ENCODE peak calls at places on chromosomes 3 and 15, in five cellular contexts. One of them, this sample, is unnamed.
A peak's percentile ranks its signal among the peaks of the same experiment; 100 is the strongest.

GRCh38 chr3:11774296-11774877 is 72.3 kb downstream of the TAMM41 start:
- DNase-seq in GM20000: no peak
- DNase-seq in AG09319: no peak
- DNase-seq in IMR-90: peak; percentile 45
- DNase-seq in BJ: no peak
- DNase-seq in this sample: peak; percentile 19

GRCh38 chr15:85706779-85707518 is 87.8 kb downstream of the KLHL25 start:
- DNase-seq in BJ: no peak
- DNase-seq in AG09319: no peak
- DNase-seq in GM20000: peak; percentile 29
- DNase-seq in IMR-90: peak; percentile 36
- DNase-seq in this sample: no peak

GRCh38 chr3:197793246-197793645 is 2.2 kb downstream of the LRCH3 start:
- DNase-seq in IMR-90: peak; percentile 63
- DNase-seq in GM20000: peak; percentile 48
- DNase-seq in BJ: no peak
- DNase-seq in AG09319: no peak
- DNase-seq in this sample: no peak

GRCh38 chr3:23741403-23741706 is 64.4 kb upstream of the UBE2E1 start:
- DNase-seq in AG09319: no peak
- DNase-seq in IMR-90: no peak
- DNase-seq in BJ: no peak
- DNase-seq in GM20000: no peak
- DNase-seq in this sample: no peak

GRCh38 chr15:68567345-68567744 is 11.4 kb upstream of the CORO2B start:
- DNase-seq in AG09319: no peak
- DNase-seq in IMR-90: no peak
- DNase-seq in GM20000: no peak
- DNase-seq in BJ: no peak
- DNase-seq in this sample: no peak

GRCh38 chr15:99993681-99994131 is 260.5 kb upstream of the LYSMD4 start:
- DNase-seq in IMR-90: no peak
- DNase-seq in AG09319: no peak
- DNase-seq in BJ: no peak
- DNase-seq in GM20000: no peak
- DNase-seq in this sample: no peak

GRCh38 chr3:186870421-186871201 is 28.1 kb downstream of the ADIPOQ start:
- DNase-seq in IMR-90: no peak
- DNase-seq in BJ: no peak
- DNase-seq in AG09319: no peak
- DNase-seq in GM20000: no peak
- DNase-seq in this sample: no peak

GRCh38 chr3:51712963-51713362 is 6.1 kb downstream of the GRM2 start:
- DNase-seq in GM20000: no peak
- DNase-seq in IMR-90: no peak
- DNase-seq in BJ: no peak
- DNase-seq in AG09319: no peak
- DNase-seq in this sample: no peak

GRCh38 chr3:4551826-4552442 is 58.8 kb downstream of the ITPR1 start:
- DNase-seq in IMR-90: no peak
- DNase-seq in BJ: no peak
- DNase-seq in GM20000: no peak
- DNase-seq in AG09319: no peak
- DNase-seq in this sample: no peak

GRCh38 chr3:15326037-15326436 is 6.3 kb downstream of the SH3BP5 start:
- DNase-seq in GM20000: no peak
- DNase-seq in IMR-90: no peak
- DNase-seq in AG09319: no peak
- DNase-seq in BJ: no peak
- DNase-seq in this sample: no peak

GRCh38 chr3:104556372-104557078 is 810.2 kb upstream of the ALCAM start:
- DNase-seq in BJ: no peak
- DNase-seq in AG09319: no peak
- DNase-seq in IMR-90: no peak
- DNase-seq in GM20000: no peak
- DNase-seq in this sample: no peak

GRCh38 chr3:188052229-188052965 is 101.6 kb upstream of the LPP start:
- DNase-seq in GM20000: no peak
- DNase-seq in IMR-90: peak; percentile 32
- DNase-seq in BJ: no peak
- DNase-seq in AG09319: no peak
- DNase-seq in this sample: no peak

GRCh38 chr3:98692787-98693473 is 70.2 kb upstream of the ST3GAL6 start:
- DNase-seq in AG09319: no peak
- DNase-seq in BJ: no peak
- DNase-seq in IMR-90: no peak
- DNase-seq in GM20000: no peak
- DNase-seq in this sample: no peak

GRCh38 chr3:136266468-136266867 is 16.3 kb downstream of the PCCB start:
- DNase-seq in GM20000: no peak
- DNase-seq in IMR-90: peak; percentile 83
- DNase-seq in AG09319: no peak
- DNase-seq in BJ: no peak
- DNase-seq in this sample: no peak

GRCh38 chr3:152719264-152719663 is 115.7 kb upstream of the P2RY1 start:
- DNase-seq in BJ: no peak
- DNase-seq in GM20000: no peak
- DNase-seq in AG09319: no peak
- DNase-seq in IMR-90: peak; percentile 21
- DNase-seq in this sample: peak; percentile 35

GRCh38 chr3:152910966-152911365 is 76.0 kb downstream of the P2RY1 start:
- DNase-seq in AG09319: no peak
- DNase-seq in BJ: no peak
- DNase-seq in GM20000: no peak
- DNase-seq in IMR-90: no peak
- DNase-seq in this sample: no peak

GRCh38 chr3:98557324-98558010 is 25.7 kb downstream of the GPR15 start:
- DNase-seq in AG09319: no peak
- DNase-seq in IMR-90: no peak
- DNase-seq in GM20000: no peak
- DNase-seq in BJ: no peak
- DNase-seq in this sample: no peak

GRCh38 chr15:76109046-76109445 is 49.3 kb downstream of the TMEM266 start:
- DNase-seq in IMR-90: no peak
- DNase-seq in AG09319: no peak
- DNase-seq in GM20000: no peak
- DNase-seq in BJ: no peak
- DNase-seq in this sample: no peak

GRCh38 chr15:98431171-98431570 is 217.2 kb upstream of the IGF1R start:
- DNase-seq in BJ: no peak
- DNase-seq in IMR-90: no peak
- DNase-seq in AG09319: no peak
- DNase-seq in GM20000: no peak
- DNase-seq in this sample: no peak

GRCh38 chr15:101008158-101009139 is 89.3 kb downstream of the LRRK1 start:
- DNase-seq in GM20000: peak; percentile 87
- DNase-seq in IMR-90: peak; percentile 66
- DNase-seq in BJ: no peak
- DNase-seq in AG09319: no peak
- DNase-seq in this sample: peak; percentile 41

GRCh38 chr15:69074011-69074842 is 59.7 kb downstream of the NOX5 start:
- DNase-seq in AG09319: no peak
- DNase-seq in GM20000: no peak
- DNase-seq in IMR-90: peak; percentile 54
- DNase-seq in BJ: no peak
- DNase-seq in this sample: peak; percentile 9

GRCh38 chr3:141939759-141940158 is 63.3 kb downstream of the ATP1B3 start:
- DNase-seq in BJ: no peak
- DNase-seq in IMR-90: no peak
- DNase-seq in GM20000: no peak
- DNase-seq in AG09319: no peak
- DNase-seq in this sample: no peak

GRCh38 chr15:40446144-40446543 is 5.4 kb downstream of the BAHD1 start:
- DNase-seq in IMR-90: no peak
- DNase-seq in BJ: no peak
- DNase-seq in AG09319: no peak
- DNase-seq in GM20000: no peak
- DNase-seq in this sample: no peak

GRCh38 chr15:100114100-100114499 is 227.7 kb downstream of the ADAMTS17 start:
- DNase-seq in GM20000: no peak
- DNase-seq in BJ: no peak
- DNase-seq in IMR-90: peak; percentile 92
- DNase-seq in AG09319: no peak
- DNase-seq in this sample: peak; percentile 92

GRCh38 chr3:64687381-64687780 is 419 bp downstream of the ADAMTS9 start:
- DNase-seq in GM20000: no peak
- DNase-seq in BJ: no peak
- DNase-seq in AG09319: no peak
- DNase-seq in IMR-90: no peak
- DNase-seq in this sample: no peak

GRCh38 chr3:13896473-13897154 is 16.7 kb upstream of the WNT7A start:
- DNase-seq in BJ: no peak
- DNase-seq in GM20000: peak; percentile 62
- DNase-seq in IMR-90: peak; percentile 54
- DNase-seq in AG09319: peak; percentile 27
- DNase-seq in this sample: peak; percentile 35

GRCh38 chr3:4841783-4842440 is 137.3 kb upstream of the BHLHE40 start:
- DNase-seq in GM20000: no peak
- DNase-seq in AG09319: no peak
- DNase-seq in BJ: no peak
- DNase-seq in IMR-90: peak; percentile 89
- DNase-seq in this sample: no peak

GRCh38 chr3:155083313-155083905 is 3.3 kb downstream of the MME start:
- DNase-seq in AG09319: no peak
- DNase-seq in GM20000: no peak
- DNase-seq in BJ: no peak
- DNase-seq in IMR-90: peak; percentile 20
- DNase-seq in this sample: no peak

GRCh38 chr15:76058714-76059319 is 968 bp upstream of the TMEM266 start:
- DNase-seq in GM20000: peak; percentile 55
- DNase-seq in IMR-90: no peak
- DNase-seq in AG09319: no peak
- DNase-seq in BJ: no peak
- DNase-seq in this sample: no peak

GRCh38 chr15:64841258-64842098 is at the start of gene PLEKHO2:
- DNase-seq in GM20000: peak; percentile 98
- DNase-seq in AG09319: peak; percentile 91
- DNase-seq in BJ: peak; percentile 54
- DNase-seq in IMR-90: peak; percentile 92
- DNase-seq in this sample: peak; percentile 87

GRCh38 chr3:12177131-12177530 is 18.4 kb upstream of the TIMP4 start:
- DNase-seq in BJ: no peak
- DNase-seq in AG09319: no peak
- DNase-seq in GM20000: no peak
- DNase-seq in IMR-90: no peak
- DNase-seq in this sample: no peak

GRCh38 chr15:87710406-87710805 is 546.1 kb downstream of the NTRK3 start:
- DNase-seq in GM20000: no peak
- DNase-seq in AG09319: no peak
- DNase-seq in IMR-90: peak; percentile 58
- DNase-seq in BJ: peak; percentile 10
- DNase-seq in this sample: no peak

GRCh38 chr15:57708047-57708446 is 1.5 kb downstream of the POLR2M start:
- DNase-seq in AG09319: no peak
- DNase-seq in BJ: no peak
- DNase-seq in GM20000: no peak
- DNase-seq in IMR-90: peak; percentile 64
- DNase-seq in this sample: no peak

GRCh38 chr3:191065183-191065805 is 133.7 kb upstream of the OSTN start:
- DNase-seq in AG09319: no peak
- DNase-seq in BJ: no peak
- DNase-seq in IMR-90: peak; percentile 80
- DNase-seq in GM20000: no peak
- DNase-seq in this sample: no peak

GRCh38 chr3:48686538-48687219 is 964 bp upstream of the NCKIPSD start:
- DNase-seq in BJ: no peak
- DNase-seq in AG09319: no peak
- DNase-seq in GM20000: no peak
- DNase-seq in IMR-90: peak; percentile 10
- DNase-seq in this sample: no peak

GRCh38 chr3:61669203-61669602 is 107.8 kb downstream of the PTPRG start:
- DNase-seq in AG09319: no peak
- DNase-seq in GM20000: no peak
- DNase-seq in BJ: no peak
- DNase-seq in IMR-90: no peak
- DNase-seq in this sample: no peak

GRCh38 chr3:12705981-12706380 is 42.1 kb upstream of the RAF1 start:
- DNase-seq in IMR-90: peak; percentile 58
- DNase-seq in BJ: peak; percentile 74
- DNase-seq in AG09319: peak; percentile 34
- DNase-seq in GM20000: no peak
- DNase-seq in this sample: peak; percentile 60

GRCh38 chr15:33215941-33216872 is 21.7 kb upstream of the FMN1 start:
- DNase-seq in GM20000: no peak
- DNase-seq in IMR-90: peak; percentile 24
- DNase-seq in BJ: no peak
- DNase-seq in AG09319: no peak
- DNase-seq in this sample: no peak
- TF ChIP-seq CTCF in GM20000: peak; percentile 47
- TF ChIP-seq CTCF in IMR-90: peak; percentile 43
- TF ChIP-seq CTCF in BJ: peak; percentile 57
- TF ChIP-seq CTCF in AG09319: peak; percentile 46
- TF ChIP-seq CTCF in this sample: peak; percentile 43

DNA sequence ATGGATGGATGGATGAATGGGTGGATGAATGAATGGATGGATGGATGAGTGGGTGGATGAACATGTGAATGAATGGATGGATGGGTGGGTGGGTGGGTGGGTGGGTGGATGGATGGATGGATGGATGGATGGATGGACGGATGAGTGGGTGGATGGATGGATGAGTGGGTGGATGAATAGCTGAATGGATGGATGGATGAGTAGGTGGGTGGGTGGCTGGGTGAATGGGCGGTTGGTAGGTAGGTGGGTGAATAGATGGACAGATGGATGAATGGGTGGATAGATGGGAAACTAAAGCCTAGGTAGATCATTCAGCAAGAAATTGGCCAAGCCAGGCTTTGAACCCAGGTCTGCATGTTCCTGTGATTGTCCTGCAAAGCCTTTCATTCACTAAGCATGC is 155.6 kb downstream of the WNT5A start:
- DNase-seq in BJ: no peak
- DNase-seq in AG09319: no peak
- DNase-seq in GM20000: no peak
- DNase-seq in IMR-90: no peak
- DNase-seq in this sample: no peak
- TF ChIP-seq CTCF in BJ: no peak
- TF ChIP-seq CTCF in AG09319: no peak
- TF ChIP-seq CTCF in GM20000: no peak
- TF ChIP-seq CTCF in IMR-90: no peak
- TF ChIP-seq CTCF in this sample: no peak

GRCh38 chr3:183087184-183087583 is 12.1 kb downstream of the MCCC1 start:
- DNase-seq in GM20000: no peak
- DNase-seq in AG09319: no peak
- DNase-seq in IMR-90: no peak
- DNase-seq in BJ: no peak
- DNase-seq in this sample: no peak
- TF ChIP-seq CTCF in GM20000: no peak
- TF ChIP-seq CTCF in AG09319: no peak
- TF ChIP-seq CTCF in IMR-90: no peak
- TF ChIP-seq CTCF in BJ: no peak
- TF ChIP-seq CTCF in this sample: no peak

DNA sequence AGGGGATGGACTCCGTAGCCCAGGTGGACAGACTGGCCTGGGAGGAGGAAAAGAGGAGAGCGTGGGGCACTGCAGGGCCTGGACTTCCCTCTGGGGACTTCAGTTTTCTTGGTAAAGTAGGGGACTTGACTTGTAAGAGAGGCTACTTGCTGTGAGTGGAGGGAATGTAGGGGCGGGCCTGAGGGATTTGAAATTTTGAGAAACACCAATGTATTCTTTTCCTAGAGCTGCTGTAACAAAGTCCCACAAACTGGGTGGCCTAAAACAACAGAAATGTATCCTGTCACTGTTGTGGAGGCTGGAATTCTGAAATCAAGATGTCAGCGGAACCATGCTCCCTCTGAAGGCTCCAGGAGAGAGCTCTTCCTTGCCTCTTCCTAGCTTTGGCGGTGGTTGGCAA is 5.8 kb upstream of the HEG1 start:
- DNase-seq in IMR-90: no peak
- DNase-seq in BJ: no peak
- DNase-seq in AG09319: no peak
- DNase-seq in GM20000: no peak
- DNase-seq in this sample: no peak
- TF ChIP-seq CTCF in IMR-90: no peak
- TF ChIP-seq CTCF in BJ: no peak
- TF ChIP-seq CTCF in AG09319: no peak
- TF ChIP-seq CTCF in GM20000: no peak
- TF ChIP-seq CTCF in this sample: no peak

This sample was measured in astrocyte of the cerebellum.